ENCODE peak calls at places on chromosomes 11 and 22, in six cellular contexts. Z is neuronal stem cell, L is trophoblast cell, H is IMR-90, E is H9, B is H1. M is an unnamed sample. For H3K4me1, the result is how much of the 10 kb centered on the place peaks cover.

GRCh38 chr22:47996446-47996857 is 1234.0 kb downstream of the TBC1D22A start:
- DNase-seq in L (no peak), B (no peak), Z (no peak), E (no peak), H (no peak), M (no peak)

GRCh38 chr11:78100276-78101040 is 20.8 kb upstream of the NDUFC2 start:
- DNase-seq in E (no peak), Z (no peak), B (no peak), H (no peak), L (no peak), M (no peak)

GRCh38 chr11:24324211-24324610 is 172.6 kb upstream of the LUZP2 start:
- DNase-seq in L (no peak), H (peak), Z (no peak), B (no peak), E (no peak), M (peak)

GRCh38 chr22:23237201-23237798 is 57.0 kb downstream of the BCR start:
- DNase-seq in E (peak), L (no peak), Z (peak), B (no peak), H (peak), M (peak)

GRCh38 chr11:132062541-132062940 is 692.1 kb downstream of the NTM start:
- DNase-seq in Z (no peak), E (no peak), L (no peak), B (no peak), H (peak), M (peak)

GRCh38 chr11:16512163-16512562 is 155.8 kb upstream of the SOX6 start:
- DNase-seq in B (no peak), E (no peak), H (peak), Z (no peak), L (no peak), M (peak)

GRCh38 chr11:119728226-119728626 is 774 bp downstream of the NECTIN1 start:
- DNase-seq in L (peak), H (no peak), Z (peak), E (no peak), B (no peak), M (peak)

GRCh38 chr11:2314525-2315394 is 12.9 kb downstream of the TSPAN32 start:
- DNase-seq in L (no peak), H (peak), B (no peak), Z (no peak), E (no peak), M (peak)

GRCh38 chr22:37240240-37240940 is 3.7 kb downstream of the RAC2 start:
- DNase-seq in H (no peak), E (no peak), L (no peak), Z (no peak), B (no peak), M (no peak)

GRCh38 chr11:34053161-34053686 is 1.7 kb downstream of the CAPRIN1 start:
- DNase-seq in L (peak), B (peak), E (peak), Z (peak), H (peak), M (peak)

GRCh38 chr22:47047321-47048122 is 285.1 kb downstream of the TBC1D22A start:
- DNase-seq in L (no peak), E (no peak), Z (no peak), H (no peak), B (no peak), M (no peak)

GRCh38 chr11:109527496-109527895 is 105.5 kb downstream of the C11orf87 start:
- DNase-seq in E (no peak), Z (no peak), H (peak), L (peak), B (no peak), M (peak)

GRCh38 chr11:87304350-87304749 is 266.6 kb downstream of the TMEM135 start:
- DNase-seq in Z (no peak), H (no peak), B (no peak), L (no peak), E (no peak), M (no peak)

GRCh38 chr22:45210577-45211431 is 29.9 kb downstream of the KIAA0930 start:
- DNase-seq in H (no peak), B (no peak), L (no peak), E (no peak), Z (no peak), M (no peak)

GRCh38 chr11:133711545-133711944 is 133.8 kb downstream of the SPATA19 start:
- DNase-seq in E (no peak), Z (no peak), H (no peak), B (peak), L (no peak), M (no peak)

GRCh38 chr11:62905927-62906531 is 15.1 kb downstream of the CHRM1 start:
- DNase-seq in L (peak), E (peak), Z (peak), H (peak), B (peak), M (peak)

GRCh38 chr22:45305456-45306065 is 4.2 kb upstream of the FAM118A start:
- DNase-seq in E (no peak), H (no peak), L (no peak), B (no peak), Z (no peak), M (no peak)

GRCh38 chr11:62933285-62933684 is 12.1 kb upstream of the CHRM1 start:
- DNase-seq in E (no peak), L (no peak), H (no peak), B (no peak), Z (no peak), M (no peak)

GRCh38 chr11:3002871-3003270 is 10.7 kb upstream of the NAP1L4 start:
- DNase-seq in B (no peak), H (no peak), Z (no peak), E (no peak), L (no peak), M (no peak)

GRCh38 chr22:36999463-36999862 is 19.8 kb downstream of the TST start:
- DNase-seq in B (no peak), L (no peak), Z (no peak), E (peak), H (no peak), M (no peak)

GRCh38 chr11:35116762-35117588 is 22.0 kb upstream of the CD44 start:
- DNase-seq in Z (no peak), L (no peak), B (no peak), H (peak), E (no peak), M (no peak)

GRCh38 chr11:69670158-69670845 is 4.9 kb downstream of the LTO1 start:
- DNase-seq in Z (peak), L (peak), B (peak), E (peak), H (peak), M (peak)

GRCh38 chr11:77322506-77322905 is 21.0 kb upstream of the GDPD4 start:
- DNase-seq in E (no peak), L (peak), Z (no peak), B (no peak), H (peak), M (peak)

GRCh38 chr11:125401235-125401634 is 94.8 kb downstream of the FEZ1 start:
- DNase-seq in E (no peak), L (no peak), H (no peak), Z (no peak), B (no peak), M (no peak)

DNA sequence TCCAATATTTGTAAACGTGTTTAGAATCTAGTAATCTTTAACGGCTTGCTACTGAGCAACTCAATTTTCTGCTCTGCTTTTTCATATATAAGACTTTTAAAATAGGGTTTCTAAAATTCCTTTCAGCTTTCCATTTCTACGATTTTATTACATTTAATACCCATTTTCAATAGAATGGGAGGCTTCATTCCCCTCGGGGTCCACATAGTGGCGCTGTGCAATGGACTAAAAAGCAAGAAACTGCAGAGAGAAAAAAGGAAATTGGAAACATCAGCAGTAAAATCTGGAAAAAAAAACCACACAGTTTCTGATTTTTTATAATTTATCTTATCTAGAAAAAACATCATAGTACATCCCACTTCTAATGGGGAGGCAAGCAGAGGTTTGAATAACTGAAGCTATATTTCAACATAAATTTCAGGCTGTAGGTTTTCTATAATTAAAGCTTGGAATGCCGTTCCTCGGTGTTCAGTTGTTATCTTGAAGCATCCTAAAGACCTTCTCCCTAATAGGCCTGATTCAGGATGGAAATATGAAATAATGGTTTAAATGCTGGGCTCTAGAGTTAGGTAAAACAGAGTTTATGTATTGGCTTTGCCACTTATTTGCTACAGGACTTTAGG is 18.7 kb upstream of the JHY start:
- DNase-seq in Z (no peak), B (no peak), E (no peak), H (peak), L (peak), M (peak)
- H3K23ac ChIP-seq in Z (no peak), B (no peak), E (no peak), H (no peak), L (no peak), M (no peak)

GRCh38 chr11:8838248-8838647 is 72.7 kb upstream of the AKIP1 start:
- DNase-seq in H (peak), L (no peak), B (no peak), Z (no peak), E (no peak), M (peak)

GRCh38 chr11:8839306-8839956 is 71.6 kb upstream of the AKIP1 start:
- DNase-seq in Z (no peak), L (no peak), B (peak), E (no peak), H (no peak), M (no peak)

GRCh38 chr11:8841899-8842298 is 69.1 kb upstream of the AKIP1 start:
- DNase-seq in H (peak), B (no peak), E (no peak), L (no peak), Z (no peak), M (peak)

GRCh38 chr11:8834379-8834778 is 76.6 kb upstream of the AKIP1 start:
- DNase-seq in Z (no peak), H (no peak), L (peak), E (no peak), B (no peak), M (peak)

GRCh38 chr11:8839957-8840945 is 70.7 kb upstream of the AKIP1 start:
- DNase-seq in Z (peak), E (peak), L (no peak), B (peak), H (peak), M (peak)
- H2AFZ ChIP-seq in Z (peak), E (no peak), L (no peak), B (no peak), H (no peak), M (no peak)

GRCh38 chr11:65545853-65546216 is 12.3 kb downstream of the LTBP3 start:
- DNase-seq in L (no peak), H (no peak), Z (no peak), E (no peak), B (no peak), M (no peak)
- H3K4me1 ChIP-seq in L (under half), H (under half), Z (under half), E (under half), B (under half), M (under half)

GRCh38 chr11:63986932-63987513 is 785 bp downstream of the OTUB1 start:
- DNase-seq in H (no peak), L (no peak), Z (no peak), E (no peak), B (no peak), M (no peak)

GRCh38 chr11:63985812-63986155 is 454 bp upstream of the OTUB1 start:
- DNase-seq in L (no peak), E (no peak), Z (no peak), H (no peak), B (no peak), M (no peak)

GRCh38 chr11:63991558-63991957 is 5.3 kb downstream of the OTUB1 start:
- DNase-seq in Z (no peak), H (no peak), L (no peak), E (no peak), B (no peak), M (no peak)

GRCh38 chr11:63986156-63986931 is at the start of gene OTUB1:
- DNase-seq in B (peak), L (peak), E (peak), Z (peak), H (peak), M (peak)
- H3K23ac ChIP-seq in B (no peak), L (no peak), E (no peak), Z (peak), H (peak), M (no peak)

GRCh38 chr11:117177534-117178209 is 871 bp upstream of the SIDT2 start:
- DNase-seq in L (peak), B (no peak), H (no peak), Z (no peak), E (no peak), M (no peak)

GRCh38 chr11:117180020-117180419 is 1.5 kb downstream of the SIDT2 start:
- DNase-seq in E (peak), L (no peak), Z (no peak), B (no peak), H (no peak), M (peak)

GRCh38 chr11:117178210-117179034 is at the start of gene SIDT2:
- DNase-seq in H (peak), L (peak), B (peak), Z (peak), E (peak), M (peak)

GRCh38 chr11:117180661-117181585 is 2.4 kb downstream of the SIDT2 start:
- DNase-seq in Z (peak), E (peak), B (peak), L (peak), H (peak), M (peak)

DNA sequence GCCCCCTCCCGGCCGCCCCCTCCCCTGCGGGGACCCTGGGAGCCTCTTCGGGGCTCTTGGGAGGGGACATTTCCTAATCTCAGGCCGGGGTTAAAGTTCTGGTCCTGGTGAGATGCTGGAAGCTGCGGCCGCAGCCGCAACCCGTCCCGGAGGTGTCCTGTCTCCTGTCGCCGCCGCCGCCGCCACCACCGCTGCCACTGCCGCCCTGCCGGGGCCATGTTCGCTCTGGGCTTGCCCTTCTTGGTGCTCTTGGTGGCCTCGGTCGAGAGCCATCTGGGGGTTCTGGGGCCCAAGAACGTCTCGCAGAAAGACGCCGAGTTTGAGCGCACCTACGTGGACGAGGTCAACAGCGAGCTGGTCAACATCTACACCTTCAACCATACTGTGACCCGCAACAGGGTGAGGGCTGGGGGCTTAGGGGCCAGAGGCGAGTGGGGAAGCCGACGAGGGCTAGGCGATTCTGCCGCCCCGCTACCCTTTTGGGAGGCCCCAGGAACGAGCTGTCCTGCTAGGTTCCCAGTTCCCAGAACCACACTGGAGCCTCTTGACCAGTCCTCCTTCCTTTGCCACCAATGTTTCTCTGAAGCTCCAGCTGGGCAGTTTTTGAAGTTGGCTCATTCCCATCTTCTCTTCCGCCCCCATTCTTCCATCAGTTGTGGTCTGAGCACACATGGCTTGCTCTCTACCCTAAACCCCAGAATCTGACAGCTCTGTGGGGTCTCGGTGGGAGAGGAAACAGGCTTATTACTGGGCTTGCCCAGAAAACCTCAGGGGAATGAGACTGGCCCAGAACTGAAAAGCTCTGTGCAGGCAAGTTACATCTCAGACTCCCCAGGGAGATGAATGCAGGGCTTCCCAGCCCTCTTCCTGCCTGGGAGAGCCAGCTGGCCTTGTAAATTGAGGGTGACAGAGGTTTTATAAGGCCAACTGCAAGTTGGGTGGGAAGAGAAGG is 781 bp downstream of the SIDT2 start:
- DNase-seq in E (peak), Z (no peak), H (no peak), L (peak), B (no peak), M (peak)
- H2AFZ ChIP-seq in E (no peak), Z (peak), H (peak), L (peak), B (no peak), M (peak)

M was measured in mesenchymal stem cell.